ENCODE peak calls at places on chromosomes 2 and 18, in five cellular contexts. E is activated gamma-delta T cell treated with Interleukin-2 at 50 U/mL for 16 hours; K is fibroblast of pulmonary artery; W is KG1; C is stimulated activated naive CD8-positive, alpha-beta T cell treated with anti-CD3 and anti-CD28 coated beads, Interleukin-15, amount 100 ng/mL, for 72 hours. G is an unnamed sample.

GRCh38 chr2:15667579-15668556 is 76.2 kb downstream of the DDX1 start:
- DNase-seq in C (no peak), E (no peak), W (no peak), K (peak), G (no peak)

GRCh38 chr2:25851740-25852503 is 26.4 kb downstream of the ASXL2 start:
- DNase-seq in E (peak), K (peak), C (peak), W (peak), G (no peak)

GRCh38 chr18:8946046-8946838 is 156.3 kb upstream of the NDUFV2 start:
- DNase-seq in W (no peak), C (no peak), K (peak), E (no peak), G (no peak)

GRCh38 chr2:202115385-202116060 is 42.5 kb downstream of the KIAA2012 start:
- DNase-seq in K (peak), E (no peak), W (no peak), C (no peak), G (no peak)

GRCh38 chr2:108823286-108823685 is 36.7 kb downstream of the CCDC138 start:
- DNase-seq in W (no peak), K (no peak), C (no peak), E (no peak), G (no peak)

GRCh38 chr18:3552305-3552704 is 102.3 kb downstream of the TGIF1 start:
- DNase-seq in E (no peak), W (no peak), K (no peak), C (no peak), G (no peak)

GRCh38 chr18:57137847-57138246 is 9.0 kb upstream of the BOD1L2 start:
- DNase-seq in E (no peak), K (no peak), C (no peak), W (no peak), G (no peak)

GRCh38 chr2:174574657-174575056 is 22.9 kb downstream of the WIPF1 start:
- DNase-seq in C (no peak), E (no peak), K (peak), W (no peak), G (no peak)

GRCh38 chr2:2831656-2832055 is 500.6 kb upstream of the MYT1L start:
- DNase-seq in E (no peak), K (no peak), C (no peak), W (no peak), G (no peak)

GRCh38 chr2:41495050-41495449 is 552.8 kb upstream of the PKDCC start:
- DNase-seq in E (no peak), K (no peak), C (no peak), W (no peak), G (no peak)

GRCh38 chr2:70328921-70329561 is 27.2 kb upstream of the FAM136A start:
- DNase-seq in K (no peak), W (no peak), E (no peak), C (no peak), G (no peak)

GRCh38 chr2:135743860-135744259 is 2.2 kb downstream of the UBXN4 start:
- DNase-seq in C (no peak), K (no peak), W (no peak), E (no peak), G (no peak)

GRCh38 chr2:101770672-101771071 is 73.2 kb downstream of the MAP4K4 start:
- DNase-seq in K (peak), C (peak), W (peak), E (no peak), G (no peak)

GRCh38 chr2:1168856-1169255 is 218.2 kb downstream of the SNTG2 start:
- DNase-seq in E (no peak), C (no peak), K (no peak), W (no peak), G (no peak)

GRCh38 chr2:139155991-139156390 is 375.8 kb upstream of the NXPH2 start:
- DNase-seq in K (no peak), C (no peak), W (no peak), E (no peak), G (no peak)

GRCh38 chr18:11034816-11035215 is 114.6 kb downstream of the PIEZO2 start:
- DNase-seq in C (no peak), K (peak), E (no peak), W (no peak), G (no peak)

GRCh38 chr2:29963972-29964570 is 42.7 kb upstream of the ALK start:
- DNase-seq in E (no peak), W (no peak), K (no peak), C (no peak), G (no peak)

GRCh38 chr2:232085179-232085578 is 123.7 kb downstream of the DIS3L2 start:
- DNase-seq in W (no peak), E (no peak), K (no peak), C (no peak), G (no peak)

GRCh38 chr2:174965992-174966789 is 39.0 kb downstream of the CHN1 start:
- DNase-seq in K (peak), C (no peak), W (no peak), E (no peak), G (no peak)

GRCh38 chr2:68824831-68825230 is 46.4 kb downstream of the BMP10 start:
- DNase-seq in E (no peak), W (no peak), K (peak), C (no peak), G (no peak)

GRCh38 chr2:10626837-10627236 is 62.9 kb downstream of the NOL10 start:
- DNase-seq in C (no peak), E (no peak), K (no peak), W (no peak), G (no peak)

GRCh38 chr2:72367530-72368225 is 220.0 kb upstream of the CYP26B1 start:
- DNase-seq in C (no peak), K (peak), E (no peak), W (no peak), G (peak)

GRCh38 chr2:236884776-236885175 is 200.9 kb upstream of the COPS8 start:
- DNase-seq in K (no peak), E (no peak), C (no peak), W (no peak), G (no peak)

GRCh38 chr2:136029149-136029548 is 43.7 kb upstream of the DARS1 start:
- DNase-seq in W (no peak), E (no peak), C (no peak), K (no peak), G (no peak)

GRCh38 chr2:124983595-124983994 is 958.5 kb downstream of the CNTNAP5 start:
- DNase-seq in C (no peak), W (no peak), K (peak), E (no peak), G (no peak)

GRCh38 chr18:79329786-79330185 is 65.9 kb upstream of the NFATC1 start:
- DNase-seq in E (no peak), W (no peak), K (no peak), C (no peak), G (no peak)

GRCh38 chr2:3491306-3491705 is 28.0 kb downstream of the ADI1 start:
- DNase-seq in C (no peak), W (no peak), K (no peak), E (no peak), G (no peak)

GRCh38 chr18:27363918-27364317 is 178.8 kb upstream of the CHST9 start:
- DNase-seq in K (peak), E (no peak), C (no peak), W (peak), G (no peak)

G was measured in heart right ventricle.